ENCODE peak calls at places on chromosomes 6 and 20, in six cellular contexts. A, G, K, B, S and D are unnamed samples.

GRCh38 chr6:140669321-140669720 is 1294.9 kb upstream of the CITED2 start:
- DNase-seq in K (no peak), B (no peak), S (no peak), G (no peak), A (no peak), D (no peak)

GRCh38 chr6:10441004-10441654 is 26.3 kb upstream of the TFAP2A start:
- DNase-seq in A (no peak), K (no peak), G (no peak), S (no peak), B (no peak), D (no peak)

GRCh38 chr6:52724406-52725121 is 38.7 kb downstream of the GSTA2 start:
- DNase-seq in G (peak), A (peak), K (peak), S (peak), B (peak), D (peak)

GRCh38 chr20:17969276-17969883 is 562 bp downstream of the MGME1 start:
- DNase-seq in S (no peak), G (peak), K (peak), B (peak), A (peak), D (no peak)

GRCh38 chr20:62294516-62294915 is 8.3 kb upstream of the ADRM1 start:
- DNase-seq in K (no peak), A (no peak), B (no peak), S (peak), G (no peak), D (no peak)

GRCh38 chr6:36195471-36196048 is 984 bp upstream of the BRPF3 start:
- DNase-seq in S (no peak), K (no peak), B (no peak), A (no peak), G (no peak), D (no peak)

GRCh38 chr20:44664127-44664526 is 12.6 kb upstream of the ADA start:
- DNase-seq in A (no peak), G (no peak), B (no peak), S (no peak), K (no peak), D (no peak)

GRCh38 chr6:138545621-138545980 is 46.3 kb upstream of the NHSL1 start:
- DNase-seq in K (peak), A (peak), G (peak), S (no peak), B (peak), D (peak)

GRCh38 chr6:48412656-48413055 is 301.7 kb upstream of the PTCHD4 start:
- DNase-seq in K (no peak), A (no peak), B (no peak), S (no peak), G (no peak), D (no peak)

GRCh38 chr6:33375143-33375649 is 16.4 kb upstream of the KIFC1 start:
- DNase-seq in G (peak), S (no peak), K (peak), B (peak), A (peak), D (peak)

GRCh38 chr6:78460711-78461110 is 406.6 kb upstream of the IRAK1BP1 start:
- DNase-seq in B (no peak), G (no peak), K (no peak), A (no peak), S (no peak), D (no peak)

GRCh38 chr20:37389241-37389747 is 43.4 kb downstream of the SRC start:
- DNase-seq in K (no peak), S (no peak), A (no peak), B (no peak), G (no peak), D (no peak)

GRCh38 chr6:31888281-31889258 is 8.9 kb downstream of the EHMT2 start:
- DNase-seq in B (peak), A (no peak), K (peak), G (no peak), S (no peak), D (no peak)

GRCh38 chr6:154986787-154987235 is 8.3 kb upstream of the TIAM2 start:
- DNase-seq in G (no peak), K (no peak), S (no peak), B (no peak), A (no peak), D (no peak)

GRCh38 chr6:64672131-64672530 is 1034.9 kb downstream of the EYS start:
- DNase-seq in B (no peak), S (no peak), G (no peak), A (no peak), K (no peak), D (no peak)

GRCh38 chr6:25992413-25993037 is 29.9 kb downstream of the TRIM38 start:
- DNase-seq in K (peak), B (peak), G (peak), S (peak), A (peak), D (peak)
- TF ChIP-seq POLR2A in K (no peak), B (peak), G (peak), S (peak), A (peak), D (no peak)

GRCh38 chr6:85537055-85537494 is 56.6 kb downstream of the SNX14 start:
- DNase-seq in S (no peak), B (no peak), G (no peak), A (no peak), K (no peak), D (no peak)
- TF ChIP-seq CTCF in S (no peak), B (no peak), G (peak), A (peak), K (no peak), D (no peak)

GRCh38 chr6:8659404-8660189 is 224.3 kb upstream of the SLC35B3 start:
- DNase-seq in G (no peak), K (no peak), S (no peak), A (no peak), B (peak), D (no peak)

GRCh38 chr6:8658391-8658790 is 223.0 kb upstream of the SLC35B3 start:
- DNase-seq in K (no peak), A (no peak), G (no peak), B (no peak), S (no peak), D (no peak)

GRCh38 chr6:8652710-8653109 is 217.4 kb upstream of the SLC35B3 start:
- DNase-seq in G (no peak), A (no peak), K (no peak), S (no peak), B (no peak), D (no peak)

GRCh38 chr6:8655670-8656454 is 220.5 kb upstream of the SLC35B3 start:
- DNase-seq in S (no peak), A (no peak), K (no peak), G (no peak), B (no peak), D (no peak)

DNA sequence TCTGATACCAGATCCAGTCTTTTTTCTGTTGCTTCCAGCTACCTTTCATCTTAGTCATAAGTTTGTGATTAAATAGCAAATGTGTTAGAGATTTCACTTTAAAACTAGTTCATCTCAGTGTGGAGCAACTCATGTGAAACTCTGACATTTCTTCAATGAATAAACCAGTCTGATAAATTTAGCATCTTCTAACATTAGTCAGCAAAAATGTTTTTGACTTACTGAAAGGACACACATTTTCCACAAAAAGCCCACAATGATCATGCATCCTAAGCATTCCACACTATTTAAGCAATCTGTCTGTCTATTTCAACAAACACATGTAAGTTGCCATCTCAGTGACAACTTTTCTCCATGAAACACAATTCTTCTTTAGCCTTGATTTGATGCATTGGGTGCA is 222.2 kb upstream of the SLC35B3 start:
- DNase-seq in K (no peak), B (no peak), A (no peak), G (no peak), S (no peak), D (no peak)
- H3K4me3 ChIP-seq in K (no peak), B (no peak), A (no peak), G (no peak), S (no peak), D (no peak)

GRCh38 chr6:165662671-165663282 is at the start of gene PDE10A:
- DNase-seq in K (peak), B (peak), G (peak), S (no peak), A (no peak), D (no peak)
- TF ChIP-seq POLR2A in K (no peak), B (no peak), G (peak), S (no peak), A (no peak), D (no peak)

DNA sequence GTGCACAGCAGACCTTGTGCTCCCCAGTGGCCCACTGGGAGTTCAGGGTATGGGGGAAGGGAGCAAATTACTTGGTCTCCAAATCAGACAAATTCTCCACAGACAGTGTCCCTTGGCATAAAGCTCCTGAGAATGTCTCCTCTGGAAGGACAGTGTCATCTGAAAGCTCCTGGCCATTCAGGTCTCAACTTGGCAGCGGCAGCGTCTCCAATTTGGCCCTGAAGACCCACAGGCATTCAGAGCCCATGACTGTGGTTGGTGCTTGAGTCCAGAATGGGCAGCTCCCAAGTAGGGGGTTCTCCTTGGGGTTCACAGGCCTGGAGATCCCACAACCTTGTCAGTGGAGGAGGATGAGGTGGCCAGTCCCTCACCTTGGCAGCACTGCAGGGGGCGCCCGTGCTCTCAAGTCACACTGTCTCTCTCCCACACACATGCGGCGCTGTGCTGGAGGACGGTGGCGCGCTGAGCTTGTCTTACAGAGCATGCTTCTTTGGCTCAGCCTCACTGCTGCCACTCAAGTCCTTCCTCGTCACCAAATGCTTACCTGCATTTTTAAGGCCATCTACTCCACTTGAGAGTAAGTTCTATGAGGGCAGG is 20.7 kb downstream of the DYNLRB1 start:
- DNase-seq in S (no peak), B (peak), A (peak), G (peak), K (peak), D (no peak)
- TF ChIP-seq CTCF in S (peak), B (peak), A (peak), G (peak), K (no peak), D (no peak)

GRCh38 chr6:43644940-43645612 is at the start of gene RSPH9:
- DNase-seq in K (peak), S (no peak), G (peak), A (peak), B (peak), D (peak)

GRCh38 chr6:43647613-43648012 is 2.8 kb downstream of the RSPH9 start:
- DNase-seq in S (no peak), K (no peak), A (no peak), G (no peak), B (no peak), D (no peak)

GRCh38 chr6:43648248-43648647 is 3.4 kb downstream of the RSPH9 start:
- DNase-seq in A (no peak), G (no peak), K (no peak), B (no peak), S (no peak), D (no peak)

GRCh38 chr6:43639984-43640800 is 4.6 kb downstream of the MAD2L1BP start:
- DNase-seq in A (no peak), S (no peak), K (no peak), B (no peak), G (no peak), D (no peak)

GRCh38 chr6:43645613-43645964 is 753 bp downstream of the RSPH9 start:
- DNase-seq in S (no peak), A (no peak), G (no peak), K (no peak), B (no peak), D (no peak)
- H3K4me3 ChIP-seq in S (peak), A (peak), G (peak), K (peak), B (no peak), D (no peak)

GRCh38 chr6:159301277-159301676 is 132.1 kb downstream of the FNDC1 start:
- DNase-seq in A (peak), S (no peak), G (no peak), K (no peak), B (no peak), D (no peak)
- TF ChIP-seq POLR2A in A (no peak), S (no peak), G (no peak), K (no peak), B (no peak), D (no peak)

DNA sequence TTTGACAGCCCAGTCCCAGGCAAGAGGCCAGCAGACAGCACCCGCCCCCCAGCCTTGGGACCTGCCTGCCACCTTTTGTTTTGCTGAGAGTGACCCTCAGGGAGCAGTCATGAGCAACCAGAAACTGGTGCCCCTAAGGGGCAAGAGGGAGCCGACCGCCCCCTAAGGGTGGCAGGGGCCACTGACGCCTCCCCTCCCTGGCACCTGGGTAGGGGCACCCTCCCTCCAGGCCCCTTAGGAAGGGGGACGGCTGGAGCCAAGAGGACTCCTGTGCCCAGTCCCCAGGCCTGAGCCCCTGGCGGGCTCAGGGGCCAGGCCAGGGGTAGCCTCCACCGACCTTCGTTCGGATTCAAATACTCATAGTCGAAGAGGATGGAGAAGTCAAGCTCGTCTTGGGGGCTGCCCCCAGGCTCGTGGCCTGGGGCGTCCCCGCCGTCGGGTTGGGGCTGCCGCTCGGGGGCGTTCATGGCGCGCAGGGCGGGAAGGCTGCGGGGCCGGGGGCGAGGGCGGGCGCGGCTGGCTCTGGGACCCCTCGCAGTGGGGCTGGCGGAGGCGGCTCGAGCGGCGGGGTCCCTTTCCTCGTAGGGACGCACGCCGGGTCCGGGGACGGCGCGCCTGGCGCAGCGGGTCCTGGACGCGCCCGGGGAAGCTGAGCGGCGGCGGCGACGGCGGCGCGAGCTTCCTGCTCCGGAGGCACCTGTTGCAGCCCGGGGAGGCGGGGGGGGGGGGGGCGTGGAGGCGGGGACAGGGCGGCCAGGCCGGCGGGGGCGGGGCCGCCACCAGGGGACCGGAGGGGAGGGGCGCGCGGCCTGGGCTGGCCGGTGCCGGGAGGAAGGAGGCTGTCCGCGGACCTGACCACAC is at the start of gene NFATC2:
- DNase-seq in S (no peak), B (peak), G (peak), K (peak), A (peak), D (no peak)
- TF ChIP-seq CTCF in S (peak), B (peak), G (no peak), K (no peak), A (no peak), D (no peak)

GRCh38 chr6:100229512-100229911 is 235.2 kb downstream of the SIM1 start:
- DNase-seq in B (peak), S (no peak), K (no peak), A (no peak), G (no peak), D (no peak)
- H3K4me3 ChIP-seq in B (no peak), S (no peak), K (peak), A (peak), G (peak), D (no peak)

DNA sequence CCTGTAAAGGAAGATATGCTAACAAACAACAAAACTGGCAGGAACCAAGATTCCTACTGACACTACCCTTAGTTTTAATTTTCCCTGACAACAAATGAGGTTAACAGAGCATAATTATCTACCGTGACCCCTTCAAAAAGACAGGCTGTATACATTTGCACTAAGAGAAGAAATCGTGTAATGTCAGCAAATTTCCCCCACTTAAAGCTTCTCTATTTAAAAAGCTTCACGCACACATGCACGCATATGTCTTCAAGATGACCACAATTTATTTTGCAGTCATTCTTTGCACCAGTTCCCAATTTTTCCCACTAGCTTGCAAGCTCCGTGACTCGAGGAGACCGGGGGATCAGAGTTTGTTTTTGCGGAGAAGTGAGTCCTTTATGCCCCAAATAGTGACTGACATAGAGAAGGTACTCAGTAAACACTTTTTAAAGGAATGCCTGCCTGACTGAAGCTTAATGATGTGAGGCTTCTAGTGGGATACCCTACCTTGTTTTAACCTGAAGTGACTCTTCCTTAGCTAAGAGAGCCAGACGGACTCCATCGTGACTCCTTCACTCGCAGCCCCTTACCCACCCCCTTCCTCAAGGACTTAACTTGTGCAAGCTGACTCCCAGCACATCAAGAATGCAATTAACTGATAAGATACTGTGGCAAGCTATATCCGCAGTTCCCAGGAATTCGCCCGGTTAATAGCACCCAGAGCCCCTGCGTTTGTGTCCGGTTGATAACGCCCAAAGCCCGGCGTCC is 9.3 kb upstream of the NQO2 start:
- DNase-seq in S (no peak), G (no peak), B (peak), K (no peak), A (peak), D (no peak)
- TF ChIP-seq POLR2A in S (no peak), G (no peak), B (no peak), K (no peak), A (no peak), D (no peak)